ENCODE peak calls at places on chromosome 19, in seven cellular contexts. One of them, this sample, is unnamed.

GRCh38 chr19:35051796-35052195 is 10.3 kb downstream of the HPN start:
- DNase-seq in NCI-H2029: no peak
- DNase-seq in brain microvascular endothelial cell: no peak
- DNase-seq in GM23248: no peak
- DNase-seq in IMR-90: no peak
- DNase-seq in NCI-H1105 treated with DMSO at 0.1 percent for 48 hours: no peak
- DNase-seq in hippocampal formation: no peak
- DNase-seq in this sample: no peak

GRCh38 chr19:45070214-45070613 is 6.1 kb downstream of the ZNF296 start:
- DNase-seq in NCI-H2029: no peak
- DNase-seq in brain microvascular endothelial cell: no peak
- DNase-seq in GM23248: no peak
- DNase-seq in IMR-90: no peak
- DNase-seq in NCI-H1105 treated with DMSO at 0.1 percent for 48 hours: no peak
- DNase-seq in hippocampal formation: no peak
- DNase-seq in this sample: peak

GRCh38 chr19:16670291-16670690 is 9.4 kb downstream of the TMEM38A start:
- DNase-seq in NCI-H2029: no peak
- DNase-seq in brain microvascular endothelial cell: no peak
- DNase-seq in GM23248: no peak
- DNase-seq in IMR-90: no peak
- DNase-seq in NCI-H1105 treated with DMSO at 0.1 percent for 48 hours: no peak
- DNase-seq in hippocampal formation: no peak
- DNase-seq in this sample: no peak

GRCh38 chr19:18203408-18203862 is 407 bp downstream of the RAB3A start:
- DNase-seq in NCI-H2029: no peak
- DNase-seq in brain microvascular endothelial cell: no peak
- DNase-seq in GM23248: peak
- DNase-seq in IMR-90: no peak
- DNase-seq in NCI-H1105 treated with DMSO at 0.1 percent for 48 hours: no peak
- DNase-seq in hippocampal formation: peak
- DNase-seq in this sample: no peak

GRCh38 chr19:2266183-2266993 is 10.2 kb upstream of the JSRP1 start:
- DNase-seq in NCI-H2029: peak
- DNase-seq in brain microvascular endothelial cell: peak
- DNase-seq in GM23248: peak
- DNase-seq in IMR-90: peak
- DNase-seq in NCI-H1105 treated with DMSO at 0.1 percent for 48 hours: no peak
- DNase-seq in hippocampal formation: peak
- DNase-seq in this sample: peak

GRCh38 chr19:1015782-1016646 is 4.9 kb downstream of the TMEM259 start:
- DNase-seq in NCI-H2029: no peak
- DNase-seq in brain microvascular endothelial cell: no peak
- DNase-seq in GM23248: no peak
- DNase-seq in IMR-90: no peak
- DNase-seq in NCI-H1105 treated with DMSO at 0.1 percent for 48 hours: no peak
- DNase-seq in hippocampal formation: no peak
- DNase-seq in this sample: no peak

GRCh38 chr19:947707-948533 is 22.1 kb downstream of the ARID3A start:
- DNase-seq in NCI-H2029: no peak
- DNase-seq in brain microvascular endothelial cell: no peak
- DNase-seq in GM23248: no peak
- DNase-seq in IMR-90: no peak
- DNase-seq in NCI-H1105 treated with DMSO at 0.1 percent for 48 hours: no peak
- DNase-seq in hippocampal formation: no peak
- DNase-seq in this sample: no peak

GRCh38 chr19:17877696-17878095 is 6.0 kb downstream of the SLC5A5 start:
- DNase-seq in NCI-H2029: no peak
- DNase-seq in brain microvascular endothelial cell: no peak
- DNase-seq in GM23248: no peak
- DNase-seq in IMR-90: no peak
- DNase-seq in NCI-H1105 treated with DMSO at 0.1 percent for 48 hours: no peak
- DNase-seq in hippocampal formation: no peak
- DNase-seq in this sample: no peak

GRCh38 chr19:46487802-46488445 is 7.7 kb downstream of the PNMA8B start:
- DNase-seq in NCI-H2029: peak
- DNase-seq in brain microvascular endothelial cell: peak
- DNase-seq in GM23248: peak
- DNase-seq in IMR-90: peak
- DNase-seq in NCI-H1105 treated with DMSO at 0.1 percent for 48 hours: peak
- DNase-seq in hippocampal formation: peak
- DNase-seq in this sample: peak

GRCh38 chr19:48900477-48901452 is 653 bp downstream of the NUCB1 start:
- DNase-seq in NCI-H2029: no peak
- DNase-seq in brain microvascular endothelial cell: no peak
- DNase-seq in GM23248: peak
- DNase-seq in IMR-90: peak
- DNase-seq in NCI-H1105 treated with DMSO at 0.1 percent for 48 hours: no peak
- DNase-seq in hippocampal formation: no peak
- DNase-seq in this sample: peak

GRCh38 chr19:48925240-48925843 is 8.2 kb upstream of the DHDH start:
- DNase-seq in NCI-H2029: no peak
- DNase-seq in brain microvascular endothelial cell: peak
- DNase-seq in GM23248: peak
- DNase-seq in IMR-90: peak
- DNase-seq in NCI-H1105 treated with DMSO at 0.1 percent for 48 hours: no peak
- DNase-seq in hippocampal formation: no peak
- DNase-seq in this sample: peak

GRCh38 chr19:16660763-16661479 is at the start of gene TMEM38A:
- DNase-seq in NCI-H2029: no peak
- DNase-seq in brain microvascular endothelial cell: no peak
- DNase-seq in GM23248: peak
- DNase-seq in IMR-90: no peak
- DNase-seq in NCI-H1105 treated with DMSO at 0.1 percent for 48 hours: peak
- DNase-seq in hippocampal formation: no peak
- DNase-seq in this sample: peak

GRCh38 chr19:45901432-45901903 is 945 bp downstream of the MYPOP start:
- DNase-seq in NCI-H2029: no peak
- DNase-seq in brain microvascular endothelial cell: no peak
- DNase-seq in GM23248: peak
- DNase-seq in IMR-90: peak
- DNase-seq in NCI-H1105 treated with DMSO at 0.1 percent for 48 hours: no peak
- DNase-seq in hippocampal formation: no peak
- DNase-seq in this sample: peak

GRCh38 chr19:45340232-45340898 is at the start of gene KLC3:
- DNase-seq in NCI-H2029: peak
- DNase-seq in brain microvascular endothelial cell: no peak
- DNase-seq in GM23248: peak
- DNase-seq in IMR-90: no peak
- DNase-seq in NCI-H1105 treated with DMSO at 0.1 percent for 48 hours: peak
- DNase-seq in hippocampal formation: no peak
- DNase-seq in this sample: peak

GRCh38 chr19:7229735-7230134 is 64.5 kb downstream of the INSR start:
- DNase-seq in NCI-H2029: no peak
- DNase-seq in brain microvascular endothelial cell: no peak
- DNase-seq in GM23248: no peak
- DNase-seq in IMR-90: no peak
- DNase-seq in NCI-H1105 treated with DMSO at 0.1 percent for 48 hours: no peak
- DNase-seq in hippocampal formation: no peak
- DNase-seq in this sample: no peak

GRCh38 chr19:41296323-41296935 is 13.5 kb upstream of the CCDC97 start:
- DNase-seq in NCI-H2029: peak
- DNase-seq in brain microvascular endothelial cell: no peak
- DNase-seq in GM23248: no peak
- DNase-seq in IMR-90: no peak
- DNase-seq in NCI-H1105 treated with DMSO at 0.1 percent for 48 hours: no peak
- DNase-seq in hippocampal formation: no peak
- DNase-seq in this sample: no peak

GRCh38 chr19:31307270-31307669 is 42.0 kb downstream of the TSHZ3 start:
- DNase-seq in NCI-H2029: no peak
- DNase-seq in brain microvascular endothelial cell: no peak
- DNase-seq in GM23248: no peak
- DNase-seq in IMR-90: no peak
- DNase-seq in NCI-H1105 treated with DMSO at 0.1 percent for 48 hours: no peak
- DNase-seq in hippocampal formation: no peak
- DNase-seq in this sample: no peak